ENCODE peak calls at places on chromosome 7, in five cellular contexts. B is osteoblast, U is MM.1S, R is ascending aorta, L is left ventricle myocardium inferior. J is an unnamed sample. For H3K4me1, the result is how much of the 10 kb centered on the place peaks cover.

GRCh38 chr7:157523766-157524421 is 187.1 kb downstream of the DNAJB6 start:
- DNase-seq in B (peak), U (no peak), R (peak), L (no peak), J (no peak)

GRCh38 chr7:4638781-4639575 is 43.1 kb upstream of the FOXK1 start:
- DNase-seq in B (no peak), U (peak), R (no peak), L (no peak), J (no peak)

GRCh38 chr7:30308392-30308791 is 24.0 kb downstream of the ZNRF2 start:
- DNase-seq in B (no peak), U (peak), R (no peak), L (no peak), J (no peak)

GRCh38 chr7:24428676-24429075 is 144.6 kb upstream of the PALS2 start:
- DNase-seq in B (no peak), U (no peak), R (no peak), L (no peak), J (no peak)

GRCh38 chr7:130276796-130277762 is 10.4 kb downstream of the CPA2 start:
- DNase-seq in B (peak), U (no peak), R (no peak), L (no peak), J (no peak)

GRCh38 chr7:141992154-141992553 is 3.5 kb upstream of the MGAM start:
- DNase-seq in B (no peak), U (no peak), R (no peak), L (no peak), J (no peak)

GRCh38 chr7:1925349-1925748 is 255.3 kb downstream of the ELFN1 start:
- DNase-seq in B (no peak), U (no peak), R (no peak), L (no peak), J (peak)

GRCh38 chr7:70739646-70740045 is 392.3 kb upstream of the GALNT17 start:
- DNase-seq in B (no peak), U (no peak), R (no peak), L (no peak), J (no peak)

GRCh38 chr7:84017653-84018052 is 176.9 kb downstream of the SEMA3A start:
- DNase-seq in B (peak), U (no peak), R (no peak), L (no peak), J (no peak)

GRCh38 chr7:155951554-155952158 is 139.4 kb upstream of the SHH start:
- DNase-seq in B (peak), U (no peak), R (peak), L (no peak), J (no peak)

GRCh38 chr7:108239501-108240225 is 109.5 kb upstream of the LAMB4 start:
- DNase-seq in B (no peak), U (no peak), R (no peak), L (no peak), J (no peak)
- H3K4me1 ChIP-seq in B (under half), U (under half), R (under half), L (under half), J (under half)

GRCh38 chr7:37557810-37558209 is 109.1 kb upstream of the ELMO1 start:
- DNase-seq in B (no peak), U (no peak), R (no peak), L (no peak), J (no peak)

GRCh38 chr7:37550426-37550825 is 101.8 kb upstream of the ELMO1 start:
- DNase-seq in B (no peak), U (no peak), R (no peak), L (no peak), J (no peak)

GRCh38 chr7:37546677-37547076 is 98.0 kb upstream of the ELMO1 start:
- DNase-seq in B (no peak), U (no peak), R (no peak), L (no peak), J (no peak)

GRCh38 chr7:37549542-37549941 is 100.9 kb upstream of the ELMO1 start:
- DNase-seq in B (peak), U (no peak), R (no peak), L (no peak), J (no peak)

DNA sequence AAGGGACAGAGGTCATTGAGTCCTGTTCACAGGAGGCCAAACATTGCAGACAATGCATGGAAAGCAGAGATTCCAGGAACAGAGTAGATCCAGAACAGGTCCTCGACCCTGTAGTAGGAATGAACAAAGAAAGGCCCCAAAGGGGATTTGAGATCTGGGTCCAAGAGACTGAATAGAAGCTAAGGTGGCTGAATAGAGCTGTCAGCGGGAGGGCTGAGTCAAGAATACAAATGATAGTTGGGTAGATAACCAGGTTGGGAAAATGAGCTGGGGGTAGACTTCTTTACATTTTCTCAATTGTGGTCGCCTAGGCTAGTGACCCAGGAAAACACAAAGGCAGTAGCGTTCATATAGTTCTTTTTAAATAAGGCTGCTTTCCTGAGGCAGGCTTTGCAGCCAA is 103.4 kb upstream of the ELMO1 start:
- DNase-seq in B (no peak), U (no peak), R (no peak), L (no peak), J (no peak)
- H3K4me3 ChIP-seq in B (no peak), U (no peak), R (no peak), L (no peak), J (no peak)

GRCh38 chr7:40804477-40805215 is 669.8 kb downstream of the SUGCT start:
- DNase-seq in B (no peak), U (no peak), R (no peak), L (no peak), J (no peak)

GRCh38 chr7:40802497-40802896 is 667.7 kb downstream of the SUGCT start:
- DNase-seq in B (no peak), U (no peak), R (no peak), L (no peak), J (no peak)

GRCh38 chr7:40800771-40801170 is 666.0 kb downstream of the SUGCT start:
- DNase-seq in B (no peak), U (no peak), R (no peak), L (peak), J (no peak)

GRCh38 chr7:40808409-40808942 is 673.7 kb downstream of the SUGCT start:
- DNase-seq in B (peak), U (no peak), R (peak), L (no peak), J (no peak)

DNA sequence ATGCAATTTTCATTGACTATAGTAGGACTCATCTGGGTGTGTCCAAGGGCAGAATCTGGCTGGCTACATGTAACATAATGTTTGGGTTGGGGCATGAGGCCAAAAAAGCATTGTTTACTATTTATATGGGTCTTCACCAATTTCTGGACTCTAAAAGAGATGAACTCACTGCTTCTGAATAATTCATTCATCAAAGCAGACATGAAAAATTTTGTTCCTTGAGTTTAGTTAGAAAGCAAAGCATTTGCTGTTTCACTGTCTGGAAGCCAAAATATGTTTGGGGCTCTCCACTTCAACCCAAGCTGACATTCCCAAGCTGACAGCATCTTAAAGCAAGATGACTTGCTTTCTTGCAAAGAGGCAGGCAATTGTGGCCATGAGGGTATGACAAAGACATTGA is 670.6 kb downstream of the SUGCT start:
- DNase-seq in B (no peak), U (no peak), R (no peak), L (no peak), J (no peak)
- H3K27ac ChIP-seq in B (peak), U (no peak), R (peak), L (no peak), J (no peak)

GRCh38 chr7:55128693-55129394 is 110.0 kb downstream of the EGFR start:
- DNase-seq in B (no peak), U (no peak), R (no peak), L (peak), J (no peak)
- H3K4me1 ChIP-seq in B (half or more), U (under half), R (under half), L (half or more), J (under half)

GRCh38 chr7:122143751-122144711 is at the start of gene AASS:
- DNase-seq in B (peak), U (peak), R (peak), L (peak), J (peak)

GRCh38 chr7:122148081-122148480 is 4.0 kb upstream of the AASS start:
- DNase-seq in B (no peak), U (no peak), R (no peak), L (no peak), J (no peak)

GRCh38 chr7:122145937-122146336 is 1.9 kb upstream of the AASS start:
- DNase-seq in B (no peak), U (no peak), R (no peak), L (no peak), J (no peak)

GRCh38 chr7:122140918-122141317 is 3.1 kb downstream of the AASS start:
- DNase-seq in B (no peak), U (no peak), R (no peak), L (no peak), J (no peak)

GRCh38 chr7:122143376-122143750 is 686 bp downstream of the AASS start:
- DNase-seq in B (peak), U (peak), R (peak), L (peak), J (no peak)
- H3K4me3 ChIP-seq in B (peak), U (peak), R (peak), L (peak), J (peak)

DNA sequence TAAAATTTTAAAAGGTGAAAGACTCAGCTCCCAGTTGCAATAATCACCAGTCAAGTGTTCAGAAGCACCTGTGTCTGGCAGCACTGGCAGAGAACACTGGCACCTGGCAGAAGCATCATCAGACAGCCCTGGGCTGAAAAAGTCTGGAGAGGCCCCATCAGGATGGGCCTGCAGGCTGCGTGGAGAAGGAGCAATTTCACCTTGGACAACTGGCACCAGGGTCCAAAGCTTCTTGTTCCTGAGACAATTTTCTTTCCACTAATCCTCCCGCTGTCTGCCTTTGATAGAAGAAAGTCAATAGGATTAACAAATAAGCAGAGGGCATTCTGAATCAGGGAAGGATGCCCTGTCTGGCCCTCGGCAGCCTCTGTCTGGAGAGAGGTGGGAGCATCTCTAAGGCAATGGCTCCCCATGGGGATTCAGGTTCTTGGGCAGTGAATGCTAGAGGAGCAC is 6.5 kb downstream of the COBL start:
- DNase-seq in B (no peak), U (no peak), R (no peak), L (no peak), J (no peak)
- H3K27ac ChIP-seq in B (no peak), U (no peak), R (no peak), L (no peak), J (no peak)

DNA sequence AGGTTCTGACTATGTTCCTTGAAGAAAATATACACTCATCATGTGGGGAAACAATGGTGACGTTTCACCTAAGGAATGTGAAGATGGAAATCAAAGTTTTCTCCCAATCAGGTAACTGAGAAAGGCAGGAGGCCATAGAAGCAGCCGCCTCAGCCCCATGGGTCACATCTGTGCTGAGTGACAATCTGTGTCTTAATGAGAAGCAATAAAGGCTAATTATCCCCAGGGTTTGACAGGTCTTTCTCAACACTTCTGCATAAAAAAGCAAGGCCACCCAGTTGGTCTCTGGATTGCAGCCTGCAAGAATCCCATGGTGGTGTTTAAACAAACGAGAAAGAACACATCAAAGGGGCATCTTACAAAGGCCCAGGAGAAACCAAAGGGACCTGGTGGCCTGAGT is 91.1 kb upstream of the TNS3 start:
- DNase-seq in B (no peak), U (no peak), R (no peak), L (no peak), J (no peak)
- H3K4me1 ChIP-seq in B (under half), U (under half), R (under half), L (under half), J (under half)

J was measured in pancreas.